ENCODE peak calls at places on chromosomes 4 and X, in four cellular contexts. N is ovary, Q is A549, J is lower leg skin. P is an unnamed sample.

GRCh38 chr4:41207330-41207831 is 7.0 kb downstream of the APBB2 start:
- DNase-seq in Q (no peak), J (no peak), N (no peak), P (no peak)

GRCh38 chrX:103453655-103454054 is 65.6 kb downstream of the RAB40A start:
- DNase-seq in N (no peak), J (no peak), Q (peak; percentile 59), P (no peak)

GRCh38 chrX:116872931-116873330 is 410.2 kb upstream of the CT83 start:
- DNase-seq in J (no peak), Q (no peak), N (no peak), P (no peak)

GRCh38 chrX:133959972-133960371 is 25.4 kb downstream of the GPC3 start:
- DNase-seq in Q (no peak), N (no peak), J (no peak), P (no peak)

GRCh38 chrX:119398974-119399771 is at the start of gene SLC25A43:
- DNase-seq in N (peak; percentile 25), Q (peak; percentile 44), J (peak; percentile 88), P (peak; percentile 22)

GRCh38 chr4:1792832-1793495 is at the start of gene FGFR3:
- DNase-seq in J (no peak), N (no peak), Q (no peak), P (no peak)

GRCh38 chrX:21757960-21758359 is at the start of gene SMPX:
- DNase-seq in J (no peak), N (no peak), Q (no peak), P (no peak)

GRCh38 chr4:95614684-95615205 is 66.0 kb upstream of the UNC5C start:
- DNase-seq in Q (no peak), N (no peak), J (no peak), P (no peak)

GRCh38 chr4:177246636-177247584 is 62.8 kb upstream of the NEIL3 start:
- DNase-seq in J (no peak), N (no peak), Q (no peak), P (no peak)

GRCh38 chr4:141548791-141549190 is 87.6 kb upstream of the IL15 start:
- DNase-seq in Q (no peak), J (no peak), N (no peak), P (no peak)

GRCh38 chr4:146053901-146054300 is 115.3 kb upstream of the ZNF827 start:
- DNase-seq in Q (no peak), N (no peak), J (no peak), P (no peak)

GRCh38 chr4:108619372-108620100 is 840 bp upstream of the RPL34 start:
- DNase-seq in J (no peak), Q (no peak), N (no peak), P (peak; percentile 52)

DNA sequence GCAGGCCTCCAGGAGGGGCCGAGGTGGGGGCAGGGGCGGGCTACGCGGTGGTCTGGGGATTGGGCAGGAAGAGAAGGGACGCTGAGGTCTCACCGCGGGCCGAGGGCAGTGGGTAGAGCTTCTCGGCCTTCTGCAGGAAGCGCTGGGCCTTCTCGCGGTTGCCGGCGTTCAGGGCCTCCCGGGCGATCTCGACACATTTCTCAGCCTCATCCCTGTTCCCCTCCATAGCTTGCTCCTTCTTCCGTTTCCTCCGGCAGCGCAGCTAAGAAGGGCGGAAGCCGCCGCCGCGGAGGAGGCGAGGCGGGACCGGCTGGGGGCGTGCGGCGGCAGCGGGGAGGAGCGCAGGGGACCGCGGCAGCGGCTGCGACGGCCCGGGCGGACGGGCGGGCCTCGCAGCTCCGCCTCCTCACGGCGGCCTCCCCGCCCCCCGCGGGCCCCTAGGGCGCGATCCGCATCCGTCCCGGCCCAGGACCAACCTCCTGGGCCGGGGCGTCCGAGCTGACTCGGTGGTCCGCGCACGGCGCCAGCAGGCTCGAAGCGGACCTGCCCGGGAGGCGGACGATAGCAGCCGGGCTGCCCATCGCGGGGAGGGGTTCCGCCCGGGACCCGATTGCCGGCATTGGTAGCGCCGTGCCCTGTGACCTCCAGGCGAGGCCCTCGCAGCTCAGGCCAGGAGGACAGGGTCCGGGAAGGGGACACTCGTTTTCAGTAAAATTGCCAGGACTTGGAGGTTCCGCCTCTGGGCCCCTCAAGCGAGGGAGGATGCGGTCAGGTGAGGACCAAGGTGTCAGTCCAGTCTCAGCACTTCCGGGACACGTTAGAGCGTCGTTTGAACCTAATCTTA is at the start of gene DNAJB14:
- DNase-seq in J (peak; percentile 95), N (peak; percentile 66), Q (peak; percentile 73), P (peak; percentile 89)
- TF ChIP-seq CTCF in J (no peak), N (no peak), Q (no peak), P (no peak)

GRCh38 chr4:133146574-133147198 is 2.4 kb upstream of the PCDH10 start:
- DNase-seq in J (peak; percentile 75), Q (peak; percentile 40), N (no peak), P (no peak)
- TF ChIP-seq POLR2A in J (no peak), Q (no peak), N (no peak), P (no peak)

DNA sequence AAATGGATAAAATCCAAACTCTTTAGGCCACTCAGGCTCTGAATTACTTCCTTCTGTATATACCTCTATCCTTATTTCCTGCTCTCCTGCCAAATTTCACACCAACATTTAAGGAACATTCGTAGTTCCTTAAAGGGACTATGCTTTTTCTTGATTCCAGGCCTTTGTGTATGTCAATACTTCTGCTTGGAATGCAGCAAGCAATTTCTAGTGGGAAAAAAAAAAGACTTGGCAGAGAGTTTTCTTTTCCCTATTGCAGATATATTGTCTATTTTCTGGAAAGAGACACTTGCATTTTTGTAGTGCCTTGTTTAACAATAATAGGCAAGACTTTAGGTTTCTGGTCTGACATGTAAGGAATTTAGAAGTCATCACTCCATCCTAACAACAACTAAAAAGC is 1.9 kb upstream of the ADH5 start:
- DNase-seq in J (no peak), Q (no peak), N (no peak), P (no peak)
- H3K4me3 ChIP-seq in J (no peak overlapping the region), Q (no peak overlapping the region), N (peak overlapping the region; percentile 56), P (peak overlapping the region; percentile 56)

GRCh38 chrX:17549005-17549685 is 174.1 kb downstream of the NHS start:
- DNase-seq in Q (no peak), J (peak; percentile 50), N (no peak), P (no peak)

GRCh38 chrX:17553451-17553850 is 178.5 kb downstream of the NHS start:
- DNase-seq in Q (peak; percentile 14), J (no peak), N (no peak), P (no peak)

GRCh38 chrX:17552251-17552650 is 177.3 kb downstream of the NHS start:
- DNase-seq in Q (no peak), N (no peak), J (no peak), P (no peak)

GRCh38 chrX:17547658-17548057 is 172.7 kb downstream of the NHS start:
- DNase-seq in N (peak; percentile 54), J (peak; percentile 83), Q (peak; percentile 80), P (peak; percentile 77)

GRCh38 chrX:17550011-17550410 is 175.0 kb downstream of the NHS start:
- DNase-seq in Q (no peak), N (no peak), J (peak; percentile 68), P (no peak)
- TF ChIP-seq CTCF in Q (no peak), N (no peak), J (no peak), P (no peak)

GRCh38 chrX:46574941-46575381 is 1.4 kb downstream of the CHST7 start:
- DNase-seq in Q (no peak), N (no peak), J (peak; percentile 63), P (no peak)
- TF ChIP-seq POLR2A in Q (no peak), N (no peak), J (no peak), P (no peak)

DNA sequence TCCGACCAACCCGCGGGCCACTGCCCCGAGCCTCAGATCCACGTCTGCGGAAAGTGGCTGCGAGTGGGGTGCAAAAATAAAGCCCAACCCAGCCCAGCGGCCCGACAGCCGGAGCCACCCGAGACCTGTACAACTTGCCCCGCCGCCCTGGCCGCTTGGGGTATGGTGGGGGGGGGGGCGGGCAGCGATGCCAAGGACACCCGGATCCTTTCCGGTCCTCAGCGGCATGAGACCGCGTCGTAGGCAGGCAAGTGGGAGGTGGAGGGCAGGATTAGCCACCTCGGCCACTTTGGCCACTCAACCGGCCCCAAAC is 1.6 kb downstream of the SLITRK4 start:
- DNase-seq in J (no peak), N (no peak), Q (no peak), P (no peak)
- H3K4me3 ChIP-seq in J (no peak overlapping the region), N (no peak overlapping the region), Q (peak overlapping the region; percentile 23), P (no peak overlapping the region)

GRCh38 chr4:178293601-178294000 is 851.4 kb upstream of the AGA start:
- DNase-seq in J (no peak), Q (no peak), N (no peak), P (no peak)

GRCh38 chr4:178296669-178297068 is 854.4 kb upstream of the AGA start:
- DNase-seq in J (no peak), Q (no peak), N (no peak), P (no peak)
- TF ChIP-seq CTCF in J (no peak), Q (no peak), N (no peak), P (no peak)